ENCODE peak calls at places on chromosomes 5 and 9, in six cellular contexts. R, Z, B, S, P and J are unnamed samples.

GRCh38 chr5:95043648-95044047 is 241.2 kb downstream of the MCTP1 start:
- DNase-seq in R (no peak), Z (no peak), B (no peak), S (no peak), P (no peak), J (no peak)

GRCh38 chr5:135729582-135729879 is 104.9 kb upstream of the SLC25A48 start:
- DNase-seq in R (no peak), Z (no peak), B (no peak), S (no peak), P (no peak), J (no peak)

GRCh38 chr5:93611510-93611899 is 28.5 kb downstream of the NR2F1 start:
- DNase-seq in R (no peak), Z (no peak), B (no peak), S (no peak), P (no peak), J (no peak)

GRCh38 chr5:23332650-23333251 is 174.7 kb upstream of the PRDM9 start:
- DNase-seq in R (no peak), Z (no peak), B (no peak), S (no peak), P (peak), J (peak)

GRCh38 chr9:71895122-71895521 is 15.9 kb downstream of the ABHD17B start:
- DNase-seq in R (no peak), Z (no peak), B (no peak), S (no peak), P (no peak), J (no peak)

GRCh38 chr9:116234091-116234490 is 80.5 kb downstream of the PAPPA start:
- DNase-seq in R (no peak), Z (no peak), B (peak), S (no peak), P (no peak), J (no peak)

GRCh38 chr9:90326219-90326618 is 316.4 kb downstream of the DIRAS2 start:
- DNase-seq in R (no peak), Z (no peak), B (no peak), S (peak), P (no peak), J (no peak)

GRCh38 chr5:81164936-81165335 is 68.2 kb upstream of the CKMT2 start:
- DNase-seq in R (no peak), Z (no peak), B (no peak), S (no peak), P (no peak), J (no peak)

GRCh38 chr5:176514244-176514918 is 22.8 kb downstream of the RNF44 start:
- DNase-seq in R (no peak), Z (no peak), B (no peak), S (peak), P (no peak), J (no peak)

GRCh38 chr5:54360089-54360488 is 49.7 kb upstream of the ARL15 start:
- DNase-seq in R (no peak), Z (no peak), B (no peak), S (peak), P (no peak), J (no peak)

GRCh38 chr5:62007457-62007856 is 298.5 kb upstream of the KIF2A start:
- DNase-seq in R (no peak), Z (no peak), B (no peak), S (no peak), P (no peak), J (no peak)

GRCh38 chr9:110153431-110153830 is 54.5 kb downstream of the C9orf152 start:
- DNase-seq in R (no peak), Z (no peak), B (no peak), S (no peak), P (no peak), J (no peak)

GRCh38 chr5:6373081-6373846 is 5.1 kb downstream of the MED10 start:
- DNase-seq in R (no peak), Z (no peak), B (no peak), S (peak), P (no peak), J (no peak)

GRCh38 chr9:18922161-18922910 is 110.7 kb downstream of the SAXO1 start:
- DNase-seq in R (no peak), Z (no peak), B (no peak), S (no peak), P (no peak), J (no peak)

GRCh38 chr5:143074414-143074996 is 304.3 kb downstream of the ARHGAP26 start:
- DNase-seq in R (no peak), Z (no peak), B (no peak), S (no peak), P (no peak), J (no peak)

GRCh38 chr5:1048162-1048721 is 39.6 kb downstream of the NKD2 start:
- DNase-seq in R (no peak), Z (no peak), B (no peak), S (no peak), P (no peak), J (no peak)

GRCh38 chr5:171582849-171583248 is 163.4 kb downstream of the FGF18 start:
- DNase-seq in R (no peak), Z (no peak), B (no peak), S (no peak), P (no peak), J (no peak)
- TF ChIP-seq POLR2A in R (no peak), Z (no peak), B (no peak), S (no peak), P (no peak), J (no peak)

DNA sequence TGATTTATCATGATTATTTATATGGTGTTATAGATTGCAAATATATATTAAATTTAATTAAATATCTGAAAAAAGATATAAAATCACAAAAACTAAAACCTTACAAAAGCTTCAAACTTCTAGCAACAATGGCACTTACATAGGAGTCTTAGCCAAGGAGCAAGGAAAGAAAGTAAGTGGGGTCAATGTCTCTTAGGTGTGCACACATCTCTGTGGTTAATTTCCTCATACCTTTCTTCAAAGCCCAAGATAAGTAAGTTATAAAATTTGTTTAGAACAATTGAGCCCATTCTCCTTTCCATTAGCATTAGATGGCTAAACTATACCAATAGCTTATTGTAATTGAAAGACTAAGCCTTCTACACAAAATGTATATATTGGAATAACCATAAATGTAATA is 161.6 kb upstream of the PDE4D start:
- DNase-seq in R (no peak), Z (no peak), B (no peak), S (no peak), P (no peak), J (no peak)
- TF ChIP-seq TAF1 in R (no peak), Z (no peak), B (no peak), S (no peak), P (no peak), J (no peak)

DNA sequence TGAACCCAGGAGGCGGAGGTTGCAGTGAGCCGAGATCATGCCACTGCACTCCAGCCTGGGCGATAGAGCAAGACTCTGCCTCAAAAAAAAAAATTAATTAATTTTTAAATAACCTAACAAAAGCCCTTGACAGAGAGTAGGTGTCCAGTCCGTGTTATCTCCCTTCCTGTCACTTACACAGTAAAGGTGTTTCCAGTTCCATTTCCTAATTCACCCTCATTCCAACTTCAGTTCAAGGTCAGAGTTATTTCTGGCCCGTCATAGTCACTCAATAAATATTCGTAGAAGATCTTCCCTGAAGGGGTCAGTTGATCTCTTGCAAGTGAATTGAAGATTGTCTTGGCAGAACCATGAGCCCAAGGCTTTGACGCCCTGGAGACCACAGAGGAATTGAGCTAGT is 16.4 kb upstream of the ERGIC1 start:
- DNase-seq in R (no peak), Z (no peak), B (no peak), S (no peak), P (no peak), J (no peak)
- TF ChIP-seq POLR2A in R (no peak), Z (no peak), B (no peak), S (no peak), P (no peak), J (no peak)

GRCh38 chr9:34454571-34455065 is 3.8 kb downstream of the FAM219A start:
- DNase-seq in R (no peak), Z (no peak), B (no peak), S (no peak), P (no peak), J (no peak)

GRCh38 chr9:34451135-34451534 is 7.2 kb downstream of the FAM219A start:
- DNase-seq in R (no peak), Z (no peak), B (no peak), S (no peak), P (no peak), J (no peak)

GRCh38 chr9:34450644-34451043 is 7.7 kb downstream of the FAM219A start:
- DNase-seq in R (no peak), Z (no peak), B (no peak), S (no peak), P (no peak), J (no peak)

GRCh38 chr9:34451545-34451944 is 6.8 kb downstream of the FAM219A start:
- DNase-seq in R (no peak), Z (no peak), B (no peak), S (peak), P (no peak), J (no peak)

GRCh38 chr9:34452568-34452967 is 5.8 kb downstream of the FAM219A start:
- DNase-seq in R (no peak), Z (no peak), B (no peak), S (no peak), P (no peak), J (no peak)
- TF ChIP-seq TAF1 in R (no peak), Z (no peak), B (no peak), S (no peak), P (no peak), J (no peak)

GRCh38 chr9:133460405-133461175 is 812 bp downstream of the CACFD1 start:
- DNase-seq in R (peak), Z (no peak), B (no peak), S (peak), P (peak), J (peak)
- TF ChIP-seq POLR2A in R (no peak), Z (no peak), B (no peak), S (no peak), P (no peak), J (no peak)

GRCh38 chr5:178330791-178331404 is 98.3 kb upstream of the PHYKPL start:
- DNase-seq in R (no peak), Z (no peak), B (no peak), S (no peak), P (no peak), J (no peak)

GRCh38 chr5:178329331-178329730 is 96.7 kb upstream of the PHYKPL start:
- DNase-seq in R (no peak), Z (no peak), B (no peak), S (no peak), P (no peak), J (no peak)

GRCh38 chr5:178333821-178334481 is 101.3 kb upstream of the PHYKPL start:
- DNase-seq in R (no peak), Z (no peak), B (no peak), S (no peak), P (no peak), J (no peak)

GRCh38 chr5:178332096-178332780 is 99.6 kb upstream of the PHYKPL start:
- DNase-seq in R (no peak), Z (no peak), B (no peak), S (no peak), P (no peak), J (no peak)

DNA sequence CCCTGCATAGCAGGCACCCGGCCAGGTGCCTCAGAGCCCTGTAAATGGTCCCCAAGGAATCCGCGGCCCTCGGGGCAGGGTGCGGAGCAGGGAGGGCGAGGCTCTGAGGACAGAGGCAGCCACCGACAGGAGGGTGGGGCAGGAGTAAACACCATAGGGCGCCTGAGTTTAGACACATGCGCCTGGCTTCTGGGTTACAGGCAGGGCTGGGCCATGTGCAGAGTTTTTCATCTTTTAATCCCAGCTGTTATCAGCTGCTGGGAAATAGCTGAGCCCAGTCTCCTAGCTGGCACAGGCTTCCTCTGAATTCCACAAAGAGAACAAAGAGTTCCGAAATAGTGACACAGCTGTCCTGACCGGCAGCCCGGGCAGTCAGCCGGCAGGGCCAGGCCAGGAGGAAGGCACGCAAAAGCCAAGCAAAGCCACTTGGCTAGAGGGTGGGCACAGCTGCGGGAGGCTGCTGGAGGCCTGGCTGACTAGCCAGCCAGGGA is 98.9 kb upstream of the PHYKPL start:
- DNase-seq in R (no peak), Z (no peak), B (no peak), S (no peak), P (no peak), J (no peak)
- TF ChIP-seq TAF1 in R (no peak), Z (no peak), B (no peak), S (no peak), P (no peak), J (no peak)